ENCODE peak calls at places on chromosomes 1 and 21, in four cellular contexts. One of them, this sample, is unnamed.

GRCh38 chr1:166679369-166679768 is 159.9 kb upstream of the POGK start:
- DNase-seq in transverse colon: no peak
- DNase-seq in NCI-H1417: no peak
- DNase-seq in sigmoid colon: no peak
- DNase-seq in this sample: no peak

GRCh38 chr1:24896176-24896575 is 33.9 kb downstream of the RUNX3 start:
- DNase-seq in transverse colon: peak
- DNase-seq in NCI-H1417: no peak
- DNase-seq in sigmoid colon: peak
- DNase-seq in this sample: no peak

GRCh38 chr1:233933339-233933738 is 28.9 kb downstream of the SLC35F3 start:
- DNase-seq in transverse colon: no peak
- DNase-seq in NCI-H1417: no peak
- DNase-seq in sigmoid colon: no peak
- DNase-seq in this sample: no peak

GRCh38 chr1:193408782-193409293 is 222.4 kb upstream of the B3GALT2 start:
- DNase-seq in transverse colon: peak
- DNase-seq in NCI-H1417: no peak
- DNase-seq in sigmoid colon: peak
- DNase-seq in this sample: peak

GRCh38 chr1:202090994-202091393 is 31.7 kb upstream of the GPR37L1 start:
- DNase-seq in transverse colon: no peak
- DNase-seq in NCI-H1417: no peak
- DNase-seq in sigmoid colon: no peak
- DNase-seq in this sample: no peak

GRCh38 chr1:6638226-6638625 is 13.6 kb downstream of the THAP3 start:
- DNase-seq in transverse colon: peak
- DNase-seq in NCI-H1417: no peak
- DNase-seq in sigmoid colon: peak
- DNase-seq in this sample: peak

GRCh38 chr1:164735315-164736052 is 176.5 kb downstream of the PBX1 start:
- DNase-seq in transverse colon: no peak
- DNase-seq in NCI-H1417: no peak
- DNase-seq in sigmoid colon: no peak
- DNase-seq in this sample: no peak

GRCh38 chr1:67436511-67437057 is 6.4 kb upstream of the SERBP1 start:
- DNase-seq in transverse colon: no peak
- DNase-seq in NCI-H1417: no peak
- DNase-seq in sigmoid colon: no peak
- DNase-seq in this sample: no peak

GRCh38 chr1:47772960-47773682 is 224.1 kb downstream of the TRABD2B start:
- DNase-seq in transverse colon: no peak
- DNase-seq in NCI-H1417: no peak
- DNase-seq in sigmoid colon: no peak
- DNase-seq in this sample: no peak

GRCh38 chr1:39167632-39168209 is 36.8 kb upstream of the MACF1 start:
- DNase-seq in transverse colon: no peak
- DNase-seq in NCI-H1417: no peak
- DNase-seq in sigmoid colon: no peak
- DNase-seq in this sample: no peak

GRCh38 chr1:44361478-44361877 is 6.4 kb upstream of the ERI3 start:
- DNase-seq in transverse colon: no peak
- DNase-seq in NCI-H1417: peak
- DNase-seq in sigmoid colon: no peak
- DNase-seq in this sample: no peak

GRCh38 chr1:234943801-234944402 is 184.7 kb downstream of the TOMM20 start:
- DNase-seq in transverse colon: no peak
- DNase-seq in NCI-H1417: no peak
- DNase-seq in sigmoid colon: peak
- DNase-seq in this sample: no peak

GRCh38 chr1:236657398-236657797 is 28.9 kb upstream of the ACTN2 start:
- DNase-seq in transverse colon: no peak
- DNase-seq in NCI-H1417: no peak
- DNase-seq in sigmoid colon: no peak
- DNase-seq in this sample: no peak

GRCh38 chr1:205568469-205569361 is 63.1 kb downstream of the ELK4 start:
- DNase-seq in transverse colon: peak
- DNase-seq in NCI-H1417: peak
- DNase-seq in sigmoid colon: peak
- DNase-seq in this sample: no peak

GRCh38 chr1:216459651-216460200 is 36.5 kb upstream of the USH2A start:
- DNase-seq in transverse colon: no peak
- DNase-seq in NCI-H1417: no peak
- DNase-seq in sigmoid colon: no peak
- DNase-seq in this sample: no peak

GRCh38 chr1:234845097-234845660 is 235.2 kb upstream of the IRF2BP2 start:
- DNase-seq in transverse colon: no peak
- DNase-seq in NCI-H1417: no peak
- DNase-seq in sigmoid colon: no peak
- DNase-seq in this sample: no peak

GRCh38 chr1:151534662-151535278 is 5.3 kb upstream of the TUFT1 start:
- DNase-seq in transverse colon: peak
- DNase-seq in NCI-H1417: peak
- DNase-seq in sigmoid colon: peak
- DNase-seq in this sample: peak

GRCh38 chr1:1628656-1629429 is 3.1 kb upstream of the MMP23B start:
- DNase-seq in transverse colon: no peak
- DNase-seq in NCI-H1417: no peak
- DNase-seq in sigmoid colon: peak
- DNase-seq in this sample: no peak

GRCh38 chr1:46342084-46342656 is 1.6 kb downstream of the NSUN4 start:
- DNase-seq in transverse colon: no peak
- DNase-seq in NCI-H1417: no peak
- DNase-seq in sigmoid colon: no peak
- DNase-seq in this sample: no peak

GRCh38 chr1:17215545-17215890 is 10.6 kb downstream of the PADI1 start:
- DNase-seq in transverse colon: no peak
- DNase-seq in NCI-H1417: no peak
- DNase-seq in sigmoid colon: no peak
- DNase-seq in this sample: no peak

GRCh38 chr1:184036517-184036949 is 995 bp downstream of the COLGALT2 start:
- DNase-seq in transverse colon: peak
- DNase-seq in NCI-H1417: no peak
- DNase-seq in sigmoid colon: peak
- DNase-seq in this sample: peak

GRCh38 chr21:31326478-31327247 is 17.4 kb downstream of the TIAM1 start:
- DNase-seq in transverse colon: peak
- DNase-seq in NCI-H1417: no peak
- DNase-seq in sigmoid colon: no peak
- DNase-seq in this sample: no peak

GRCh38 chr21:44702973-44703730 is 6.2 kb downstream of the KRTAP10-12 start:
- DNase-seq in transverse colon: no peak
- DNase-seq in NCI-H1417: peak
- DNase-seq in sigmoid colon: no peak
- DNase-seq in this sample: no peak

GRCh38 chr21:46210378-46211136 is 18.0 kb downstream of the LSS start:
- DNase-seq in transverse colon: no peak
- DNase-seq in NCI-H1417: no peak
- DNase-seq in sigmoid colon: peak
- DNase-seq in this sample: no peak

GRCh38 chr1:226634611-226635246 is 86.2 kb downstream of the STUM start:
- DNase-seq in transverse colon: peak
- DNase-seq in NCI-H1417: no peak
- DNase-seq in sigmoid colon: peak
- DNase-seq in this sample: no peak

GRCh38 chr21:14737922-14738321 is 191.8 kb upstream of the SAMSN1 start:
- DNase-seq in transverse colon: peak
- DNase-seq in NCI-H1417: peak
- DNase-seq in sigmoid colon: no peak
- DNase-seq in this sample: peak

GRCh38 chr1:224616761-224617409 is 768 bp downstream of the CNIH3 start:
- DNase-seq in transverse colon: no peak
- DNase-seq in NCI-H1417: no peak
- DNase-seq in sigmoid colon: no peak
- DNase-seq in this sample: no peak

GRCh38 chr1:234725177-234726132 is 115.5 kb upstream of the IRF2BP2 start:
- DNase-seq in transverse colon: no peak
- DNase-seq in NCI-H1417: peak
- DNase-seq in sigmoid colon: peak
- DNase-seq in this sample: peak

GRCh38 chr1:108962681-108963051 is 618 bp downstream of the CLCC1 start:
- DNase-seq in transverse colon: peak
- DNase-seq in NCI-H1417: peak
- DNase-seq in sigmoid colon: peak
- DNase-seq in this sample: peak

This sample was measured in body of pancreas.